ENCODE peak calls at places on chromosomes 7 and 10, in four cellular contexts. One of them, this sample, is unnamed.

GRCh38 chr7:117673367-117673766 is 193.5 kb downstream of the CFTR start:
- DNase-seq in sigmoid colon: no peak
- DNase-seq in astrocyte of the cerebellum: no peak
- DNase-seq in cardiac muscle cell: peak; percentile 50
- DNase-seq in this sample: no peak

GRCh38 chr7:29194594-29195417 is at the start of gene CHN2:
- DNase-seq in sigmoid colon: peak; percentile 80
- DNase-seq in astrocyte of the cerebellum: no peak
- DNase-seq in cardiac muscle cell: peak; percentile 30
- DNase-seq in this sample: no peak

GRCh38 chr10:92291921-92292860 is 1.2 kb downstream of the MARCHF5 start:
- DNase-seq in sigmoid colon: peak; percentile 75
- DNase-seq in astrocyte of the cerebellum: peak; percentile 31
- DNase-seq in cardiac muscle cell: peak; percentile 69
- DNase-seq in this sample: no peak

GRCh38 chr7:147646568-147646967 is 944.0 kb upstream of the C7orf33 start:
- DNase-seq in sigmoid colon: no peak
- DNase-seq in astrocyte of the cerebellum: no peak
- DNase-seq in cardiac muscle cell: no peak
- DNase-seq in this sample: peak; percentile 16

GRCh38 chr7:45174328-45174610 is 16.7 kb downstream of the RAMP3 start:
- DNase-seq in sigmoid colon: peak; percentile 27
- DNase-seq in astrocyte of the cerebellum: no peak
- DNase-seq in cardiac muscle cell: no peak
- DNase-seq in this sample: no peak

GRCh38 chr10:50538473-50539398 is 85.0 kb downstream of the SGMS1 start:
- DNase-seq in sigmoid colon: no peak
- DNase-seq in astrocyte of the cerebellum: no peak
- DNase-seq in cardiac muscle cell: no peak
- DNase-seq in this sample: peak; percentile 40

GRCh38 chr7:84102213-84102612 is 92.4 kb downstream of the SEMA3A start:
- DNase-seq in sigmoid colon: no peak
- DNase-seq in astrocyte of the cerebellum: no peak
- DNase-seq in cardiac muscle cell: peak; percentile 67
- DNase-seq in this sample: no peak

GRCh38 chr10:53624722-53625121 is 852.1 kb upstream of the MBL2 start:
- DNase-seq in sigmoid colon: no peak
- DNase-seq in astrocyte of the cerebellum: no peak
- DNase-seq in cardiac muscle cell: no peak
- DNase-seq in this sample: no peak

GRCh38 chr7:111198255-111198654 is 107.3 kb downstream of the LRRN3 start:
- DNase-seq in sigmoid colon: no peak
- DNase-seq in astrocyte of the cerebellum: peak; percentile 98
- DNase-seq in cardiac muscle cell: peak; percentile 95
- DNase-seq in this sample: peak; percentile 89

GRCh38 chr10:76133597-76134255 is 702.3 kb downstream of the LRMDA start:
- DNase-seq in sigmoid colon: no peak
- DNase-seq in astrocyte of the cerebellum: no peak
- DNase-seq in cardiac muscle cell: no peak
- DNase-seq in this sample: no peak

GRCh38 chr7:103851357-103851756 is 138.1 kb downstream of the RELN start:
- DNase-seq in sigmoid colon: no peak
- DNase-seq in astrocyte of the cerebellum: peak; percentile 45
- DNase-seq in cardiac muscle cell: peak; percentile 40
- DNase-seq in this sample: no peak

GRCh38 chr10:52525761-52526160 is 211.7 kb downstream of the DKK1 start:
- DNase-seq in sigmoid colon: no peak
- DNase-seq in astrocyte of the cerebellum: no peak
- DNase-seq in cardiac muscle cell: no peak
- DNase-seq in this sample: no peak

GRCh38 chr10:117429644-117430043 is 54.4 kb upstream of the PDZD8 start:
- DNase-seq in sigmoid colon: no peak
- DNase-seq in astrocyte of the cerebellum: no peak
- DNase-seq in cardiac muscle cell: no peak
- DNase-seq in this sample: no peak

GRCh38 chr10:19816420-19817250 is at the start of gene PLXDC2:
- DNase-seq in sigmoid colon: peak; percentile 77
- DNase-seq in astrocyte of the cerebellum: peak; percentile 28
- DNase-seq in cardiac muscle cell: no peak
- DNase-seq in this sample: no peak
- H3K4me3 ChIP-seq in sigmoid colon: peak within 1 kb of the TSS; percentile 82
- H3K4me3 ChIP-seq in astrocyte of the cerebellum: peak within 1 kb of the TSS; percentile 72
- H3K4me3 ChIP-seq in cardiac muscle cell: peak within 1 kb of the TSS; percentile 83
- H3K4me3 ChIP-seq in this sample: peak within 1 kb of the TSS; percentile 83

DNA sequence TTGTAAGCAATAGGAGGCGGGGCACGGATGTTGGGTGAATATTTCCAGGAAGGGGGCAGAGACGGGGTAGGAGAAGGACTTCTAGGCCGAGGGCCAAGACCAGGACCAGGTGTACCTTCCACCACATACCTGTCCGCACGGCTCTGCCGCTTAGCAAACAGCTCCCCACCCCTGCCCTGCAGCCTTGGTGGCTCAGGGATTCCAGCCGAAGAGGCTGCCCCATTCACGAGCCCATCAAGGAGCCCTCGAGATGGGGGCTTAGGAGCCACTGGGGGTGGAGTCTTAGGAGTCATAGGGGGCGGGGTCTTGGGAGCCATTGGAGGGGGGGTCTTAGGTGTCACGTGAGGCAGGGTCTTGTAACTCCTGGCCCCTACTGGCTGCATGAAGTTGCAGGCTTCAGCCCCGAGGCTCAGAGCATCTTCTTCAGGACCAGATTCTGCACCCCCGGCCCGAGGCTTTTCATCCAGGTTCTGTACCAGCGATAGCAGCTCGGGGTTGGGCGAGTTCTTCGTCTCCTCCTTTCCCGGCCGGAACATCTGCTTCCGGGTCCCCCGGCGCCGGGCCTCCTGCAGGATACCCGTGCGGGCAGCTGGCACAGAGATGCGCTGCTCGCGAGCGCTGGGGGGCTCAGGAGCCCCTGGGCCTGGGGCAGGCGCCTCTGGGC is 6.1 kb upstream of the MYOZ1 start:
- DNase-seq in sigmoid colon: peak; percentile 83
- DNase-seq in astrocyte of the cerebellum: no peak
- DNase-seq in cardiac muscle cell: peak; percentile 69
- DNase-seq in this sample: no peak
- H3K4me3 ChIP-seq in sigmoid colon: peak overlapping the region; percentile 56
- H3K4me3 ChIP-seq in astrocyte of the cerebellum: peak overlapping the region; percentile 64
- H3K4me3 ChIP-seq in cardiac muscle cell: no peak overlapping the region
- H3K4me3 ChIP-seq in this sample: peak overlapping the region; percentile 64

GRCh38 chr10:13375791-13376190 is 27.7 kb upstream of the SEPHS1 start:
- DNase-seq in sigmoid colon: no peak
- DNase-seq in astrocyte of the cerebellum: no peak
- DNase-seq in cardiac muscle cell: no peak
- DNase-seq in this sample: no peak
- H3K4me3 ChIP-seq in sigmoid colon: no peak overlapping the region
- H3K4me3 ChIP-seq in astrocyte of the cerebellum: no peak overlapping the region
- H3K4me3 ChIP-seq in cardiac muscle cell: no peak overlapping the region
- H3K4me3 ChIP-seq in this sample: no peak overlapping the region

GRCh38 chr7:101882595-101883564 is 65.5 kb downstream of the CUX1 start:
- DNase-seq in sigmoid colon: peak; percentile 97
- DNase-seq in astrocyte of the cerebellum: peak; percentile 94
- DNase-seq in cardiac muscle cell: peak; percentile 100
- DNase-seq in this sample: peak; percentile 98
- H3K4me3 ChIP-seq in sigmoid colon: no peak overlapping the region
- H3K4me3 ChIP-seq in astrocyte of the cerebellum: no peak overlapping the region
- H3K4me3 ChIP-seq in cardiac muscle cell: no peak overlapping the region
- H3K4me3 ChIP-seq in this sample: peak overlapping the region; percentile 25